ENCODE peak calls at places on chromosomes 4 and X, in seven cellular contexts. Y is Caco-2; S is CD8-positive, alpha-beta memory T cell; G is SK-N-SH; R is aorta; C is lower lobe of right lung; P is ovary. L is an unnamed sample. For H3K9me3 and H3K4me1, the result is how much of the 10 kb centered on the place peaks cover.

GRCh38 chr4:16278178-16278577 is 51.9 kb upstream of the TAPT1 start:
- DNase-seq in G (no peak), S (no peak), P (no peak), C (no peak), R (no peak), Y (no peak), L (no peak)

GRCh38 chr4:155667538-155668511 is 1.2 kb downstream of the GUCY1A1 start:
- DNase-seq in P (no peak), G (peak), Y (no peak), R (peak), S (no peak), C (peak), L (peak)

GRCh38 chr4:76949293-76950051 is at the start of gene SEPTIN11:
- DNase-seq in P (peak), R (peak), Y (peak), G (peak), C (peak), S (peak), L (peak)

GRCh38 chrX:19624754-19625153 is 109.4 kb upstream of the MAP3K15 start:
- DNase-seq in C (no peak), S (no peak), Y (no peak), R (no peak), P (no peak), G (no peak), L (no peak)

GRCh38 chrX:119870626-119871131 is 854 bp downstream of the RNF113A start:
- DNase-seq in G (peak), R (no peak), S (peak), C (peak), P (no peak), Y (no peak), L (peak)

GRCh38 chr4:147461161-147461560 is 19.7 kb upstream of the EDNRA start:
- DNase-seq in Y (no peak), S (no peak), G (no peak), C (no peak), R (no peak), P (no peak), L (no peak)

GRCh38 chr4:40980318-40980883 is 230.6 kb downstream of the NSUN7 start:
- DNase-seq in P (no peak), C (no peak), Y (no peak), R (no peak), S (no peak), G (no peak), L (no peak)

GRCh38 chrX:128728943-128729342 is 676.7 kb upstream of the ACTRT1 start:
- DNase-seq in Y (no peak), S (no peak), C (no peak), P (no peak), R (no peak), G (no peak), L (no peak)

GRCh38 chr4:13657016-13657415 is 29.5 kb upstream of the BOD1L1 start:
- DNase-seq in G (no peak), C (no peak), Y (no peak), S (no peak), P (no peak), R (no peak), L (no peak)

GRCh38 chr4:147247577-147247976 is 233.3 kb upstream of the EDNRA start:
- DNase-seq in C (no peak), S (no peak), R (no peak), P (no peak), Y (no peak), G (no peak), L (no peak)

DNA sequence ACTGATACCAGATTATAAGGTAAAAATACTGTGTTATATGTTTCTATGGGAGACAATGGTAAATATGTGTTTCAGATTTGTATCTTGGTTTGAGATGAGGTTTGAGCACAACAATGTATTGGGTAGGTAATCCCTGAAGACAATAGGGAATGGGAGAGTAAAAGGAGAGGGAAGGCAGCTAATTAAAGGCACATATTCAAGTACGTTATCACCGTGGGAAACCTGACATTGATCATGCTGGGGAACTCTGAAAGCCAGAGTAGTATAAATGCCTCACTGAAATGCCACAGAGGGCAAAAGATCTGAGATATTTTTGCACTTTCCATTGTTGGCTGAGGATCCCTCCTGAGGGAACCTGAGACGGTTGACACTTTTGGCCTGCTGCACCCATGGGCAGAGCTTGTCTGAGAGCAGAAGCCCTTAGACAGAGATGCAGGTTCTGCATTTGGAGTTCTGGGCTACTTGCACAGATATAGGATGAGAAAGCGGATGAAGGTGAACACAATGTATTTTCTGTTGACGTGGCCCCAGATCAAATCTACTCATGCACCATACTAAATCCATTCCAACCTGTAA is 506.7 kb downstream of the PCDH18 start:
- DNase-seq in Y (no peak), S (no peak), R (no peak), C (no peak), P (no peak), G (no peak), L (no peak)
- H3K9me3 ChIP-seq in Y (under half), S (under half), R (under half), C (under half), P (under half), G (under half), L (under half)

GRCh38 chr4:139607302-139608060 is 51.5 kb upstream of the SETD7 start:
- DNase-seq in C (no peak), G (no peak), Y (no peak), P (no peak), R (no peak), S (no peak), L (no peak)
- H3K4me1 ChIP-seq in C (under half), G (under half), Y (under half), P (under half), R (under half), S (under half), L (under half)

DNA sequence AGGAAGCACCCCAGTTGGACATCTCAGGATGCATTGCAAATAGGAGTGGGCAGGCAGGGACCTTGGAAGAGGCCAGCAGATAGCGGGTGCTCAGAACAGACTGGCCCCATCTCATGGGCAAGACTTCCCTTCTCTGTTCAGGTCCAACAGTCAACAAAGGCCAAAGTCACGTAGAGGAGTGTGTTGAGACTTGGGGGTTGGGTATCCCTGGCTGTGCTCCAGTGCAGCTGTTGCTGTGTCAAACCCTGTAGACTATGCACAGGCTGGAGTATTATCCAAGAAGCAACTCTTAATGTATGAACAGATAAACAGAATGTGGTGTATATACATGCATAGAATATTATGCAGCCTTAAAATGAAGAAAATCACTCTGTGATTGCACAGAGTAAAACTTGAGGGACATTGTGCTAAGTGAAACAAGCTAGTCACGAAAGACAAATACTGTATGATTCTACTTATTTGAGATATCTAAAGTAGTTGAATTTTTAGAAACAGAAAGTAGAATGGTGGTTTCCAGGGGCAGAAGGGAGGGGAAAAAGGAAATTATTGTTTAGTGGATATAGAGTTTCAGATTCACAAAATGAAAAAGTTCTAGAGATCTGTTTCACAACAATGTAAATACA is 192.1 kb upstream of the LCORL start:
- DNase-seq in G (no peak), P (no peak), Y (no peak), C (no peak), R (no peak), S (no peak), L (no peak)
- H3K9me3 ChIP-seq in G (under half), P (under half), Y (under half), C (under half), R (under half), S (under half), L (under half)

DNA sequence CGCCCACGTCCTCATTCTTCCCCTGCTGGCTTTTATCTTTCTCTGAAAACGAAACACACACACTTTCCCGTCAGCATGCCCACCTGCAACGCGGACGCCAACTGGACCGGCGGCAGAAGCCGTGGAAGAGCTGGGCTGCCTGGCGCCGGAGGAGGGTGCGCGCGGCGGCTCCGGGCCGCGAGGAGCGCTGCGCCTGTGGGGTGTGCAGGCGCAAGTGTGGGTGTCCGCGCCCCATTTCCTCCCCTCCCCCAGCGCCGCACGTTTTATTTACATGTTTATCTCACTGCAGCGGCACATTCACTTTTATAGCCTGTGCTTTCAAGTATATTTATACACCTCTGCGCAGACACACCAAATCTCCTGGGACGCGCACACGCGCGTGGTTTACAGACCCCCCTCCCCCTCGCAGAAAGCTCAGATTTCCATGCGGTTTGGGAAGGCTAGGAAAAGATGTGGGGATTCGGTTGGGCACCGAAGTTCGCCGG is 1.5 kb downstream of the PITX2 start:
- DNase-seq in P (no peak), S (no peak), C (no peak), R (peak), Y (no peak), G (no peak), L (no peak)
- H3K4me1 ChIP-seq in P (under half), S (under half), C (under half), R (under half), Y (under half), G (under half), L (under half)

GRCh38 chrX:53056292-53056691 is 7.7 kb downstream of the GPR173 start:
- DNase-seq in G (no peak), S (no peak), Y (no peak), C (no peak), R (no peak), P (no peak), L (no peak)
- H3K9me3 ChIP-seq in G (under half), S (under half), Y (under half), C (under half), R (under half), P (under half), L (under half)

L was measured in thyroid gland.